ENCODE peak calls at places on chromosomes 5 and 9, in seven cellular contexts. Y is stimulated activated CD4-positive, alpha-beta T cell treated with anti-CD3 and anti-CD28 coated beads, Interleukin-4, amount 100 ng/mL, for 24 hours; M is activated T-helper 1 cell treated with Interleukin-2 at 50 U/mL for 16 hours; F is T-helper 9 cell; H is fibroblast of mammary gland; B is ACHN; K is tibial artery. C is an unnamed sample.

GRCh38 chr9:129550199-129550839 is 70.6 kb downstream of the C9orf50 start:
- DNase-seq in Y (no peak), M (no peak), F (no peak), H (peak), B (peak), K (peak), C (no peak)

GRCh38 chr5:129110742-129111141 is 16.2 kb downstream of the ISOC1 start:
- DNase-seq in Y (no peak), M (no peak), F (no peak), H (peak), B (no peak), K (no peak), C (no peak)

GRCh38 chr9:128555180-128555721 is 2.9 kb downstream of the SPTAN1 start:
- DNase-seq in Y (no peak), M (no peak), F (no peak), H (peak), B (peak), K (no peak), C (no peak)

GRCh38 chr5:125214080-125214479 is 467.6 kb upstream of the ZNF608 start:
- DNase-seq in Y (no peak), M (no peak), F (no peak), H (no peak), B (no peak), K (no peak), C (no peak)

GRCh38 chr9:113538131-113538530 is 74.6 kb downstream of the RGS3 start:
- DNase-seq in Y (no peak), M (no peak), F (no peak), H (no peak), B (no peak), K (peak), C (no peak)

GRCh38 chr9:133768371-133768858 is 30.3 kb upstream of the SARDH start:
- DNase-seq in Y (no peak), M (no peak), F (no peak), H (no peak), B (no peak), K (peak), C (no peak)

GRCh38 chr9:109986423-109987055 is 206.5 kb downstream of the PALM2AKAP2 start:
- DNase-seq in Y (no peak), M (no peak), F (no peak), H (peak), B (peak), K (no peak), C (no peak)

GRCh38 chr9:134981001-134981400 is 63.3 kb upstream of the FCN1 start:
- DNase-seq in Y (no peak), M (no peak), F (no peak), H (no peak), B (no peak), K (no peak), C (no peak)

GRCh38 chr9:100411472-100412270 is 15.3 kb upstream of the MSANTD3 start:
- DNase-seq in Y (peak), M (peak), F (peak), H (peak), B (peak), K (peak), C (peak)

GRCh38 chr9:27194401-27195091 is 85.5 kb downstream of the TEK start:
- DNase-seq in Y (no peak), M (no peak), F (no peak), H (peak), B (peak), K (no peak), C (no peak)

GRCh38 chr5:56900395-56900794 is 9.0 kb upstream of the SETD9 start:
- DNase-seq in Y (no peak), M (no peak), F (no peak), H (peak), B (peak), K (no peak), C (no peak)

GRCh38 chr5:87243161-87243877 is 24.4 kb upstream of the RASA1 start:
- DNase-seq in Y (no peak), M (no peak), F (no peak), H (peak), B (peak), K (no peak), C (no peak)

GRCh38 chr5:174328626-174329299 is 283.3 kb downstream of the NSG2 start:
- DNase-seq in Y (no peak), M (no peak), F (no peak), H (peak), B (no peak), K (no peak), C (no peak)

GRCh38 chr9:136808075-136808780 is 480 bp downstream of the RABL6 start:
- DNase-seq in Y (peak), M (peak), F (peak), H (no peak), B (peak), K (no peak), C (no peak)

GRCh38 chr5:169945831-169946261 is 34.4 kb downstream of the INSYN2B start:
- DNase-seq in Y (no peak), M (no peak), F (no peak), H (peak), B (peak), K (no peak), C (no peak)

GRCh38 chr5:151202381-151203139 is 21.3 kb downstream of the CCDC69 start:
- DNase-seq in Y (peak), M (no peak), F (no peak), H (peak), B (no peak), K (no peak), C (no peak)

GRCh38 chr5:173953528-173954090 is 35.4 kb upstream of the C5orf47 start:
- DNase-seq in Y (no peak), M (no peak), F (no peak), H (peak), B (peak), K (no peak), C (no peak)

GRCh38 chr5:134124289-134125194 is 10.1 kb downstream of the TCF7 start:
- DNase-seq in Y (no peak), M (no peak), F (peak), H (peak), B (peak), K (no peak), C (no peak)

GRCh38 chr9:34377402-34377741 is 674 bp upstream of the MYORG start:
- DNase-seq in Y (no peak), M (no peak), F (no peak), H (no peak), B (no peak), K (no peak), C (no peak)

GRCh38 chr9:128082173-128082572 is 14.1 kb downstream of the SLC25A25 start:
- DNase-seq in Y (no peak), M (no peak), F (no peak), H (peak), B (no peak), K (no peak), C (no peak)

GRCh38 chr9:114037249-114037648 is 40.9 kb downstream of the AMBP start:
- DNase-seq in Y (no peak), M (no peak), F (no peak), H (no peak), B (no peak), K (no peak), C (no peak)

GRCh38 chr9:20651926-20652325 is 29.6 kb upstream of the MLLT3 start:
- DNase-seq in Y (no peak), M (no peak), F (no peak), H (no peak), B (no peak), K (no peak), C (no peak)

GRCh38 chr5:180436936-180437335 is 57.2 kb upstream of the CNOT6 start:
- DNase-seq in Y (no peak), M (no peak), F (no peak), H (no peak), B (no peak), K (peak), C (no peak)

GRCh38 chr5:108382784-108383358 is 973 bp upstream of the FBXL17 start:
- DNase-seq in Y (no peak), M (no peak), F (no peak), H (peak), B (peak), K (no peak), C (no peak)

GRCh38 chr9:32265037-32265436 is 119.4 kb upstream of the ACO1 start:
- DNase-seq in Y (no peak), M (no peak), F (no peak), H (no peak), B (no peak), K (no peak), C (no peak)

GRCh38 chr5:40499514-40500273 is 180.0 kb upstream of the PTGER4 start:
- DNase-seq in Y (no peak), M (no peak), F (no peak), H (no peak), B (no peak), K (no peak), C (no peak)

GRCh38 chr9:28073278-28073677 is 500.0 kb upstream of the C9orf72 start:
- DNase-seq in Y (no peak), M (no peak), F (no peak), H (peak), B (peak), K (no peak), C (no peak)

GRCh38 chr9:111598730-111599091 is 736 bp downstream of the PTGR1 start:
- DNase-seq in Y (peak), M (no peak), F (no peak), H (peak), B (peak), K (peak), C (no peak)

GRCh38 chr5:155512302-155512701 is 498.7 kb downstream of the KIF4B start:
- DNase-seq in Y (no peak), M (no peak), F (no peak), H (no peak), B (no peak), K (no peak), C (no peak)

GRCh38 chr5:157756122-157756521 is 12.6 kb downstream of the LSM11 start:
- DNase-seq in Y (no peak), M (no peak), F (no peak), H (no peak), B (no peak), K (no peak), C (no peak)

GRCh38 chr5:73693573-73694061 is 67.6 kb downstream of the ARHGEF28 start:
- DNase-seq in Y (no peak), M (no peak), F (no peak), H (peak), B (peak), K (no peak), C (no peak)

GRCh38 chr5:151018846-151019245 is 1.5 kb upstream of the GPX3 start:
- DNase-seq in Y (no peak), M (no peak), F (no peak), H (no peak), B (no peak), K (no peak), C (no peak)

GRCh38 chr5:150068472-150068871 is 17.9 kb downstream of the CSF1R start:
- DNase-seq in Y (no peak), M (no peak), F (no peak), H (no peak), B (no peak), K (peak), C (no peak)

GRCh38 chr9:19116391-19116790 is 10.9 kb downstream of the PLIN2 start:
- DNase-seq in Y (no peak), M (no peak), F (no peak), H (peak), B (no peak), K (no peak), C (no peak)

GRCh38 chr5:171149333-171149732 is 159.7 kb upstream of the TLX3 start:
- DNase-seq in Y (no peak), M (no peak), F (no peak), H (no peak), B (no peak), K (no peak), C (no peak)

C was measured in NCI-H1436 treated with DMSO at 0.1 percent for 48 hours.